ENCODE peak calls at places on chromosomes 7 and 10, in four cellular contexts. One of them, this sample, is unnamed.

GRCh38 chr7:151705744-151706567 is 171.0 kb downstream of the PRKAG2 start:
- DNase-seq in ovary: no peak
- DNase-seq in Peyer's patch: peak
- DNase-seq in heart left ventricle: peak
- DNase-seq in this sample: peak

GRCh38 chr7:66964391-66964790 is 31.0 kb downstream of the SBDS start:
- DNase-seq in Peyer's patch: no peak
- DNase-seq in ovary: no peak
- DNase-seq in heart left ventricle: no peak
- DNase-seq in this sample: peak

GRCh38 chr7:134513169-134513752 is 14.1 kb upstream of the AKR1B10 start:
- DNase-seq in heart left ventricle: peak
- DNase-seq in ovary: no peak
- DNase-seq in Peyer's patch: peak
- DNase-seq in this sample: peak

GRCh38 chr7:80312139-80312661 is 177.6 kb downstream of the GNAI1 start:
- DNase-seq in Peyer's patch: no peak
- DNase-seq in ovary: no peak
- DNase-seq in heart left ventricle: no peak
- DNase-seq in this sample: no peak

GRCh38 chr7:110358028-110358427 is 732.9 kb upstream of the LRRN3 start:
- DNase-seq in ovary: no peak
- DNase-seq in Peyer's patch: no peak
- DNase-seq in heart left ventricle: no peak
- DNase-seq in this sample: no peak

GRCh38 chr10:20466731-20467130 is 430.4 kb downstream of the NEBL start:
- DNase-seq in Peyer's patch: no peak
- DNase-seq in ovary: no peak
- DNase-seq in heart left ventricle: no peak
- DNase-seq in this sample: no peak

GRCh38 chr10:59362184-59362966 is at the start of gene FAM13C:
- DNase-seq in Peyer's patch: peak
- DNase-seq in ovary: peak
- DNase-seq in heart left ventricle: peak
- DNase-seq in this sample: peak

GRCh38 chr7:66696774-66697191 is 43.8 kb upstream of the RABGEF1 start:
- DNase-seq in heart left ventricle: peak
- DNase-seq in ovary: no peak
- DNase-seq in Peyer's patch: no peak
- DNase-seq in this sample: no peak

GRCh38 chr10:112269266-112269665 is 13.9 kb upstream of the TECTB start:
- DNase-seq in ovary: no peak
- DNase-seq in Peyer's patch: no peak
- DNase-seq in heart left ventricle: no peak
- DNase-seq in this sample: no peak

GRCh38 chr10:52778511-52779392 is 6.2 kb upstream of the MBL2 start:
- DNase-seq in Peyer's patch: no peak
- DNase-seq in ovary: no peak
- DNase-seq in heart left ventricle: no peak
- DNase-seq in this sample: peak

GRCh38 chr7:106417273-106417902 is 132.6 kb upstream of the NAMPT start:
- DNase-seq in ovary: no peak
- DNase-seq in Peyer's patch: no peak
- DNase-seq in heart left ventricle: no peak
- DNase-seq in this sample: no peak

GRCh38 chr10:87706731-87707130 is 47.1 kb downstream of the PAPSS2 start:
- DNase-seq in heart left ventricle: no peak
- DNase-seq in Peyer's patch: no peak
- DNase-seq in ovary: no peak
- DNase-seq in this sample: no peak

GRCh38 chr7:20310963-20311742 is 19.5 kb upstream of the ITGB8 start:
- DNase-seq in heart left ventricle: no peak
- DNase-seq in ovary: no peak
- DNase-seq in Peyer's patch: no peak
- DNase-seq in this sample: no peak

GRCh38 chr10:111354859-111355258 is 278.0 kb downstream of the ADRA2A start:
- DNase-seq in Peyer's patch: no peak
- DNase-seq in heart left ventricle: no peak
- DNase-seq in ovary: no peak
- DNase-seq in this sample: no peak

GRCh38 chr7:150959739-150960734 is 18.1 kb downstream of the KCNH2 start:
- DNase-seq in heart left ventricle: peak
- DNase-seq in ovary: no peak
- DNase-seq in Peyer's patch: no peak
- DNase-seq in this sample: peak

GRCh38 chr7:101362334-101363195 is at the start of gene COL26A1:
- DNase-seq in heart left ventricle: peak
- DNase-seq in Peyer's patch: no peak
- DNase-seq in ovary: peak
- DNase-seq in this sample: peak

GRCh38 chr10:107166378-107166777 is 1.9 kb upstream of the SORCS1 start:
- DNase-seq in ovary: no peak
- DNase-seq in Peyer's patch: no peak
- DNase-seq in heart left ventricle: no peak
- DNase-seq in this sample: no peak

GRCh38 chr10:3476186-3476585 is 303.6 kb upstream of the PITRM1 start:
- DNase-seq in heart left ventricle: no peak
- DNase-seq in Peyer's patch: no peak
- DNase-seq in ovary: no peak
- DNase-seq in this sample: no peak

GRCh38 chr7:69213882-69214281 is 384.4 kb upstream of the AUTS2 start:
- DNase-seq in ovary: no peak
- DNase-seq in Peyer's patch: no peak
- DNase-seq in heart left ventricle: no peak
- DNase-seq in this sample: no peak

GRCh38 chr10:26741368-26741767 is 43.9 kb downstream of the PDSS1 start:
- DNase-seq in Peyer's patch: no peak
- DNase-seq in heart left ventricle: no peak
- DNase-seq in ovary: no peak
- DNase-seq in this sample: no peak

GRCh38 chr7:4216016-4216415 is 466.1 kb upstream of the FOXK1 start:
- DNase-seq in Peyer's patch: no peak
- DNase-seq in heart left ventricle: no peak
- DNase-seq in ovary: no peak
- DNase-seq in this sample: peak

GRCh38 chr7:20280475-20281351 is 50.0 kb upstream of the ITGB8 start:
- DNase-seq in heart left ventricle: no peak
- DNase-seq in Peyer's patch: no peak
- DNase-seq in ovary: no peak
- DNase-seq in this sample: no peak

GRCh38 chr10:8052344-8052969 is 2.0 kb upstream of the GATA3 start:
- DNase-seq in Peyer's patch: no peak
- DNase-seq in heart left ventricle: no peak
- DNase-seq in ovary: no peak
- DNase-seq in this sample: no peak

GRCh38 chr7:18535811-18536413 is 40.4 kb downstream of the HDAC9 start:
- DNase-seq in heart left ventricle: no peak
- DNase-seq in ovary: no peak
- DNase-seq in Peyer's patch: no peak
- DNase-seq in this sample: no peak

GRCh38 chr10:70672165-70672992 is at the start of gene ADAMTS14:
- DNase-seq in ovary: peak
- DNase-seq in heart left ventricle: peak
- DNase-seq in Peyer's patch: no peak
- DNase-seq in this sample: no peak

GRCh38 chr7:28748934-28749584 is 209.1 kb downstream of the TRIL start:
- DNase-seq in heart left ventricle: peak
- DNase-seq in Peyer's patch: no peak
- DNase-seq in ovary: no peak
- DNase-seq in this sample: no peak

GRCh38 chr10:86786368-86786767 is 29.9 kb downstream of the BMPR1A start:
- DNase-seq in Peyer's patch: no peak
- DNase-seq in heart left ventricle: no peak
- DNase-seq in ovary: no peak
- DNase-seq in this sample: no peak

GRCh38 chr10:123582084-123582989 is 83.8 kb upstream of the GPR26 start:
- DNase-seq in ovary: peak
- DNase-seq in heart left ventricle: peak
- DNase-seq in Peyer's patch: peak
- DNase-seq in this sample: peak

GRCh38 chr10:122019414-122019975 is 30.5 kb downstream of the TACC2 start:
- DNase-seq in ovary: no peak
- DNase-seq in heart left ventricle: no peak
- DNase-seq in Peyer's patch: peak
- DNase-seq in this sample: no peak

GRCh38 chr10:81479316-81479715 is 395.7 kb upstream of the NRG3 start:
- DNase-seq in Peyer's patch: no peak
- DNase-seq in ovary: no peak
- DNase-seq in heart left ventricle: no peak
- DNase-seq in this sample: no peak

GRCh38 chr10:114288424-114289095 is 49.5 kb downstream of the VWA2 start:
- DNase-seq in Peyer's patch: no peak
- DNase-seq in heart left ventricle: no peak
- DNase-seq in ovary: no peak
- DNase-seq in this sample: no peak

GRCh38 chr7:132611056-132611455 is 34.8 kb upstream of the PLXNA4 start:
- DNase-seq in Peyer's patch: no peak
- DNase-seq in heart left ventricle: no peak
- DNase-seq in ovary: no peak
- DNase-seq in this sample: no peak

GRCh38 chr7:22884911-22885823 is 62.5 kb upstream of the TOMM7 start:
- DNase-seq in heart left ventricle: no peak
- DNase-seq in Peyer's patch: no peak
- DNase-seq in ovary: no peak
- DNase-seq in this sample: no peak

GRCh38 chr7:22885824-22886255 is 63.2 kb upstream of the TOMM7 start:
- DNase-seq in ovary: no peak
- DNase-seq in Peyer's patch: no peak
- DNase-seq in heart left ventricle: no peak
- DNase-seq in this sample: no peak

GRCh38 chr7:22895491-22895890 is 72.8 kb upstream of the TOMM7 start:
- DNase-seq in heart left ventricle: no peak
- DNase-seq in Peyer's patch: no peak
- DNase-seq in ovary: no peak
- DNase-seq in this sample: no peak

GRCh38 chr7:22894585-22894984 is 71.9 kb upstream of the TOMM7 start:
- DNase-seq in ovary: no peak
- DNase-seq in heart left ventricle: no peak
- DNase-seq in Peyer's patch: peak
- DNase-seq in this sample: no peak

GRCh38 chr7:22890773-22891172 is 68.1 kb upstream of the TOMM7 start:
- DNase-seq in ovary: no peak
- DNase-seq in Peyer's patch: no peak
- DNase-seq in heart left ventricle: no peak
- DNase-seq in this sample: no peak
- H3K27ac ChIP-seq in ovary: no peak
- H3K27ac ChIP-seq in Peyer's patch: no peak
- H3K27ac ChIP-seq in heart left ventricle: no peak
- H3K27ac ChIP-seq in this sample: no peak

GRCh38 chr7:45187089-45187945 is 29.7 kb downstream of the RAMP3 start:
- DNase-seq in Peyer's patch: peak
- DNase-seq in heart left ventricle: no peak
- DNase-seq in ovary: no peak
- DNase-seq in this sample: no peak

GRCh38 chr7:45185864-45186250 is 28.3 kb downstream of the RAMP3 start:
- DNase-seq in heart left ventricle: no peak
- DNase-seq in Peyer's patch: peak
- DNase-seq in ovary: no peak
- DNase-seq in this sample: no peak

GRCh38 chr7:45187946-45188411 is 30.4 kb downstream of the RAMP3 start:
- DNase-seq in ovary: no peak
- DNase-seq in heart left ventricle: no peak
- DNase-seq in Peyer's patch: peak
- DNase-seq in this sample: no peak

GRCh38 chr7:45185028-45185863 is 27.7 kb downstream of the RAMP3 start:
- DNase-seq in heart left ventricle: no peak
- DNase-seq in ovary: no peak
- DNase-seq in Peyer's patch: peak
- DNase-seq in this sample: no peak

DNA sequence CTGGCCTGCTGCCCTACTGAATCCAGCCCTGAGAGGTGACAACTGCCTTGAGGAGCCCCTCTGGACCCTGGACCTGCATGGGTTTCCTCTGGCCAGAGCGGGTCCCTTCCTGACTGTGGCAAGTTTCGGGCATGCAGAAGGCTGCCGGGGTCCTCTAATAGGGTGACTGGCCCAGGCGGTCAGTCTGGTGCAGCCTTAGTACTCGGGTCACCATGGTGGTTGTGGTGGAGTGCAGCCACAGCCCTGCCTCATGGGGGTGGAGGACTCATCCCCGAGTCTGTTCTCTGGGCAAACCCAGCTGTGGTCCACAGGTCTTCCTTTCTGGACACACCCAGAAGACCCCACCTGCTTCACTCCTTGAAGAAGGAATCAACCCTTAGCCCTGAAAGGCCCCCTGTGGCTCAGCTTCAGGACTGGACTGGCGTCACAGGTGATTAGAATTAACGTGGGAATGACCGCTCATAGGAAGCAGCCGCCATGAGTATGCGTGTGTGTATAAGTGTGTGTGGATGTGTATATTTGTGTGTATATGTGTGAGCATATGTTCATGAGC is 28.7 kb downstream of the RAMP3 start:
- DNase-seq in Peyer's patch: peak
- DNase-seq in ovary: no peak
- DNase-seq in heart left ventricle: no peak
- DNase-seq in this sample: no peak
- TF ChIP-seq POLR2A in Peyer's patch: no peak
- TF ChIP-seq POLR2A in ovary: no peak
- TF ChIP-seq POLR2A in heart left ventricle: no peak
- TF ChIP-seq POLR2A in this sample: no peak

GRCh38 chr10:14508725-14509124 is 178.0 kb upstream of the FRMD4A start:
- DNase-seq in heart left ventricle: no peak
- DNase-seq in Peyer's patch: no peak
- DNase-seq in ovary: no peak
- DNase-seq in this sample: no peak

GRCh38 chr10:14502451-14502850 is 171.7 kb upstream of the FRMD4A start:
- DNase-seq in ovary: no peak
- DNase-seq in heart left ventricle: no peak
- DNase-seq in Peyer's patch: no peak
- DNase-seq in this sample: no peak

GRCh38 chr10:14510346-14510745 is 179.6 kb upstream of the FRMD4A start:
- DNase-seq in heart left ventricle: no peak
- DNase-seq in ovary: no peak
- DNase-seq in Peyer's patch: no peak
- DNase-seq in this sample: no peak

GRCh38 chr10:14507721-14508120 is 177.0 kb upstream of the FRMD4A start:
- DNase-seq in ovary: no peak
- DNase-seq in Peyer's patch: no peak
- DNase-seq in heart left ventricle: no peak
- DNase-seq in this sample: no peak

DNA sequence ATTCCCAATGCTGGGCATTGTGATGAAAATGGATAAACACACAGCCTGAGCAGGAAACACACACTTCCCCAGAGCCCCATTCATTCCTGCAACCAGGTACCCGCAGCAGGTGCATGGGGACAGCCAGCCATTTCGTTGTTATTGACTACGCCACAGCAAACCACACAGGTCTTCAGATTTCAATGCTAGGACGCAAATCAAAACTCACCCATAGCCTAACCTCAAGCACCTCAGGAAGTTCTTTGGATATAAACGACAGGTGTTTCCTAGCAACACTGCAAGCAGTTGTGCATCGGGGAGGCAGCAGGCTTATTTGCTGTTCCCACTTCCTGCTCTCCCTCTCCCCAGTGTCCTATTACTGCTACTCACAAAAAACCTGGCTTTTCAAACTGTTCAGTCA is 176.4 kb upstream of the FRMD4A start:
- DNase-seq in ovary: no peak
- DNase-seq in Peyer's patch: peak
- DNase-seq in heart left ventricle: no peak
- DNase-seq in this sample: no peak
- H3K4me3 ChIP-seq in ovary: no peak
- H3K4me3 ChIP-seq in Peyer's patch: no peak
- H3K4me3 ChIP-seq in heart left ventricle: no peak
- H3K4me3 ChIP-seq in this sample: no peak

GRCh38 chr7:27165655-27166474 is 528 bp upstream of the HOXA9 start:
- DNase-seq in heart left ventricle: no peak
- DNase-seq in Peyer's patch: no peak
- DNase-seq in ovary: no peak
- DNase-seq in this sample: no peak
- H3K27ac ChIP-seq in heart left ventricle: no peak
- H3K27ac ChIP-seq in Peyer's patch: peak
- H3K27ac ChIP-seq in ovary: no peak
- H3K27ac ChIP-seq in this sample: no peak